ENCODE peak calls at places on chromosomes 6 and 20, in five cellular contexts. G, H, U, C and Z are unnamed samples.

GRCh38 chr20:46850896-46851295 is 43.7 kb upstream of the EYA2 start:
- DNase-seq in G (no peak), H (no peak), U (no peak), C (no peak), Z (no peak)

GRCh38 chr6:149233056-149233715 is 84.3 kb upstream of the TAB2 start:
- DNase-seq in G (peak), H (peak), U (no peak), C (no peak), Z (peak)

GRCh38 chr20:37643400-37643799 is 50.4 kb upstream of the CTNNBL1 start:
- DNase-seq in G (peak), H (no peak), U (no peak), C (no peak), Z (no peak)

GRCh38 chr6:144661101-144661806 is 376.1 kb downstream of the UTRN start:
- DNase-seq in G (peak), H (no peak), U (peak), C (no peak), Z (peak)

GRCh38 chr6:3355358-3356055 is 96.8 kb downstream of the PSMG4 start:
- DNase-seq in G (no peak), H (no peak), U (peak), C (no peak), Z (no peak)

GRCh38 chr20:22836211-22836610 is 198.9 kb upstream of the SSTR4 start:
- DNase-seq in G (no peak), H (no peak), U (no peak), C (no peak), Z (no peak)

GRCh38 chr6:134201716-134202115 is 116.2 kb downstream of the SGK1 start:
- DNase-seq in G (peak), H (peak), U (no peak), C (no peak), Z (no peak)

GRCh38 chr20:24584538-24585356 is 115.3 kb downstream of the SYNDIG1 start:
- DNase-seq in G (peak), H (no peak), U (no peak), C (no peak), Z (no peak)

GRCh38 chr6:55175078-55175777 is 913 bp downstream of the HCRTR2 start:
- DNase-seq in G (no peak), H (no peak), U (no peak), C (peak), Z (no peak)

GRCh38 chr6:752438-752837 is 59.5 kb upstream of the EXOC2 start:
- DNase-seq in G (peak), H (no peak), U (no peak), C (no peak), Z (no peak)

GRCh38 chr6:25645916-25646315 is 6.1 kb upstream of the SCGN start:
- DNase-seq in G (no peak), H (no peak), U (no peak), C (no peak), Z (no peak)

GRCh38 chr6:36273067-36273466 is 3.2 kb downstream of the PNPLA1 start:
- DNase-seq in G (no peak), H (no peak), U (no peak), C (no peak), Z (no peak)

GRCh38 chr6:96074006-96074405 is 58.2 kb downstream of the FUT9 start:
- DNase-seq in G (no peak), H (no peak), U (no peak), C (no peak), Z (no peak)

GRCh38 chr20:57055345-57055744 is 211.1 kb downstream of the BMP7 start:
- DNase-seq in G (no peak), H (no peak), U (no peak), C (no peak), Z (no peak)

GRCh38 chr6:21556968-21557721 is 36.4 kb upstream of the SOX4 start:
- DNase-seq in G (no peak), H (no peak), U (no peak), C (no peak), Z (no peak)

GRCh38 chr20:57900226-57900905 is 190.6 kb upstream of the PMEPA1 start:
- DNase-seq in G (no peak), H (no peak), U (no peak), C (no peak), Z (no peak)

GRCh38 chr6:87807423-87807978 is 105.5 kb upstream of the AKIRIN2 start:
- DNase-seq in G (no peak), H (peak), U (no peak), C (no peak), Z (no peak)

GRCh38 chr20:63553251-63553932 is 567 bp upstream of the FNDC11 start:
- DNase-seq in G (peak), H (peak), U (peak), C (peak), Z (peak)

GRCh38 chr6:42279144-42279781 is 61.6 kb upstream of the MRPS10 start:
- DNase-seq in G (peak), H (no peak), U (peak), C (no peak), Z (no peak)

GRCh38 chr20:32582659-32583580 is 2.2 kb downstream of the NOL4L start:
- DNase-seq in G (no peak), H (peak), U (no peak), C (peak), Z (no peak)

GRCh38 chr6:36131517-36132220 is 1.4 kb downstream of the MAPK13 start:
- DNase-seq in G (peak), H (no peak), U (peak), C (no peak), Z (no peak)

GRCh38 chr20:38460040-38460623 is 12.5 kb upstream of the RALGAPB start:
- DNase-seq in G (peak), H (peak), U (peak), C (no peak), Z (no peak)

GRCh38 chr6:137872071-137872470 is 5.0 kb downstream of the TNFAIP3 start:
- DNase-seq in G (no peak), H (no peak), U (no peak), C (no peak), Z (no peak)

GRCh38 chr20:4090756-4091331 is 75.5 kb upstream of the RNF24 start:
- DNase-seq in G (peak), H (peak), U (no peak), C (no peak), Z (peak)

GRCh38 chr20:58743929-58744534 is 51.4 kb downstream of the NPEPL1 start:
- DNase-seq in G (no peak), H (no peak), U (no peak), C (no peak), Z (no peak)

GRCh38 chr20:5072756-5073153 is 47.0 kb downstream of the PCNA start:
- DNase-seq in G (no peak), H (no peak), U (no peak), C (no peak), Z (no peak)

GRCh38 chr6:157762636-157763035 is 60.4 kb upstream of the SNX9 start:
- DNase-seq in G (peak), H (peak), U (no peak), C (no peak), Z (no peak)
- TF ChIP-seq CTCF in G (peak), H (no peak), U (no peak), C (no peak), Z (no peak)

GRCh38 chr6:147559016-147559415 is 50.5 kb downstream of the SAMD5 start:
- DNase-seq in G (no peak), H (no peak), U (peak), C (no peak), Z (no peak)

GRCh38 chr6:147566244-147566898 is 57.9 kb downstream of the SAMD5 start:
- DNase-seq in G (no peak), H (no peak), U (no peak), C (peak), Z (no peak)

GRCh38 chr6:147564556-147564955 is 56.1 kb downstream of the SAMD5 start:
- DNase-seq in G (no peak), H (no peak), U (no peak), C (no peak), Z (no peak)

GRCh38 chr6:147560670-147561069 is 52.2 kb downstream of the SAMD5 start:
- DNase-seq in G (no peak), H (no peak), U (no peak), C (no peak), Z (no peak)

DNA sequence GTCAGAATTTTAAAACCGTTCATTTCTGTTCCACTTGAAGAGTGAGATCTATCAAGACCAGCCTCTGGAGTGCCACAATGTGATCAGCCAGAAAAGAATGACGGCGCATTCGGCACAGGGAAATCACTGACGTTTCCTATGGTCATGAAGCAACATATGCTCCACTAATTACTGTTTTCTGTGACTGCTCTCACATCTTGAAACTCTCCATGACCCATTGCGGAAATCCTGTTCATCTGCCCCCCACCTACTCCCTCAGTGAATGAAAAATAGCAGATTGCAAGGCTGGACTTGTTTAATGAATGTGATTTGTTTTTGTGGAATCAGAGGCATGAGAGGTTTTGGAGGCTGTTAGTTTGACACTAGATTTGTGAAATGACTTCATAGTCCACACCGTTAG is 53.3 kb downstream of the SAMD5 start:
- DNase-seq in G (no peak), H (no peak), U (no peak), C (no peak), Z (no peak)
- TF ChIP-seq CTCF in G (no peak), H (no peak), U (no peak), C (no peak), Z (no peak)

DNA sequence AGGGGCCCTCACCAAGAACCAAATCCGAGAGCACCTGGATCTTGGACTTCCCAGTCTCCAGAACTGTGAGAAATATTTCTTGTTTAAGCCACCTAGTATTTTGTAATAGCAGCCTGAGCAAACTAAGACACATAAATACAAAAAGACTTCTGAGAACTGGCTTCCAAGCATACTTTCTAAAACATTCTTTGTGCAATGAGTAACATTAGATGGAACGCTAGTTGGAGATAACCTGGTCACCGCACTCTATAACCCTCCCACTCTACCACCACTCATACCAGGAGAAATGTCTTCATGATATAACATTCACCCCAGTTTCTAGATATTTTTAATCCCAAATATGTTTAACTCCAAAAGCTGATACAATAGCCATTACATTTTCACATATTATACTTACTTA is 169.5 kb upstream of the THEMIS start:
- DNase-seq in G (peak), H (no peak), U (no peak), C (no peak), Z (no peak)
- TF ChIP-seq CTCF in G (no peak), H (no peak), U (no peak), C (no peak), Z (no peak)

GRCh38 chr20:41572010-41572572 is 46.1 kb downstream of the CHD6 start:
- DNase-seq in G (no peak), H (no peak), U (no peak), C (no peak), Z (no peak)
- TF ChIP-seq CTCF in G (peak), H (no peak), U (no peak), C (no peak), Z (no peak)

DNA sequence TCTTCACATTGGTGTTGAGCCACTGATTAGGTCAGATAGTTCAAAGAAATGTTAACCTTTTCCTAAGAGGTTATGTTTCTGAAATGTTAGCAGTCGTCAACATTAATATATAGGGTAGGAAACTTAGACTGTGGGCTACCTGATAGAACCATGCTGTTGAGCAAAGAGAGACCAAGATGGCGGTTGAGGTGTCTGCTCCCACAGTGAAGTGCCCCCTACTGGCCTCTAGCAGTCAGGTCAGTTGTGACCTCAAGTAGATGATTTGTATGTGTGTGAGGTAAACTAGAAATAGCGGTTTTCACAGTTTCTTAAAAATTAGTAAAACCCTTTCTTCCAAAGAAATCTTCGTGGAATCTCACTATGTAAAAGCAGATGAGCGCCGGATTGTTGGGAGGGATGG is 40.3 kb downstream of the MTHFD1L start:
- DNase-seq in G (no peak), H (peak), U (no peak), C (no peak), Z (no peak)
- TF ChIP-seq CTCF in G (peak), H (peak), U (no peak), C (peak), Z (peak)

GRCh38 chr20:44571367-44571766 is 11.0 kb upstream of the PKIG start:
- DNase-seq in G (no peak), H (no peak), U (no peak), C (no peak), Z (no peak)

GRCh38 chr20:44566811-44567210 is 15.6 kb upstream of the PKIG start:
- DNase-seq in G (no peak), H (no peak), U (no peak), C (no peak), Z (no peak)

GRCh38 chr20:44573501-44573869 is 8.9 kb upstream of the PKIG start:
- DNase-seq in G (no peak), H (no peak), U (no peak), C (no peak), Z (no peak)

GRCh38 chr20:44572551-44573500 is 9.6 kb upstream of the PKIG start:
- DNase-seq in G (peak), H (no peak), U (no peak), C (no peak), Z (peak)

DNA sequence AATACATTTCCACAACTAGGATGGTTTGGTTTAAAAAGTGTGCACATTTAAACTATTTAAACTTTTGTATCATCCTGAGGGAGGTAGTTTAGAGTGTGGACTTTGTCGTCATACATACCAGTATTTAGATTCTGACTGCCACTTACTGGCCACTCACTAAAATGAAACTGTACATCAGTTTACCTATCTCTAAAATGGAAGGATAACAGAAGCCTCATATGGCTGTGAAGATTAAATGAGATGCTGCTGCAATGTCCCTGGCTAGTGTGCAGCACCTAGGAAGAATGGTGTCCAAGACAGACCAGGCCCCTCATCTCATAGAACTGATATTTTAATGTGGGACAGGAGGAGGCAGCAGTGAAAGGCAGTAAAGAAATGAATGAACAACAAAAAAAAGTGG is 12.0 kb upstream of the PKIG start:
- DNase-seq in G (no peak), H (no peak), U (no peak), C (no peak), Z (no peak)
- TF ChIP-seq CTCF in G (no peak), H (no peak), U (no peak), C (no peak), Z (no peak)

GRCh38 chr6:12313992-12314589 is 23.9 kb downstream of the EDN1 start:
- DNase-seq in G (no peak), H (no peak), U (peak), C (no peak), Z (no peak)
- TF ChIP-seq CTCF in G (no peak), H (no peak), U (no peak), C (no peak), Z (no peak)